ENCODE peak calls at places on chromosomes 11 and 22, in seven cellular contexts. C, J, S, A, B, L and F are unnamed samples.
A peak's percentile ranks its signal among the peaks of the same experiment; 100 is the strongest.

GRCh38 chr11:67119577-67120391 is 721 bp downstream of the KDM2A start:
- DNase-seq in L (peak; percentile 63), C (peak; percentile 67), J (peak; percentile 44), B (peak; percentile 32), S (no peak), A (peak; percentile 63), F (peak; percentile 49)

GRCh38 chr22:40595497-40596234 is 40.9 kb downstream of the MRTFA start:
- DNase-seq in L (no peak), S (no peak), C (no peak), A (no peak), J (no peak), B (no peak), F (no peak)

GRCh38 chr11:69801513-69802335 is 17.5 kb downstream of the FGF3 start:
- DNase-seq in J (peak; percentile 88), L (peak; percentile 59), A (no peak), C (no peak), B (no peak), S (peak; percentile 64), F (peak; percentile 35)

GRCh38 chr11:79438631-79439429 is 2.0 kb downstream of the TENM4 start:
- DNase-seq in A (peak; percentile 74), J (peak; percentile 58), C (peak; percentile 64), B (peak; percentile 18), S (no peak), L (no peak), F (no peak)

GRCh38 chr11:74593463-74593862 is 1.1 kb downstream of the POLD3 start:
- DNase-seq in C (no peak), J (no peak), B (no peak), S (no peak), L (no peak), A (no peak), F (no peak)

GRCh38 chr11:35796542-35796941 is 134.0 kb downstream of the TRIM44 start:
- DNase-seq in S (no peak), A (no peak), B (no peak), J (no peak), L (no peak), C (no peak), F (peak; percentile 79)

GRCh38 chr11:70424765-70425164 is 26.4 kb downstream of the CTTN start:
- DNase-seq in J (no peak), C (no peak), A (no peak), S (no peak), B (no peak), L (no peak), F (no peak)

GRCh38 chr11:1852885-1853284 is at the start of gene LSP1:
- DNase-seq in S (no peak), A (no peak), J (no peak), B (peak; percentile 80), L (no peak), C (peak; percentile 85), F (no peak)

GRCh38 chr11:74701351-74701750 is 29.9 kb downstream of the CHRDL2 start:
- DNase-seq in C (no peak), A (no peak), L (peak; percentile 61), S (peak; percentile 23), J (peak; percentile 77), B (no peak), F (no peak)

GRCh38 chr11:2717561-2717960 is 17.8 kb upstream of the KCNQ1OT1 start:
- DNase-seq in L (no peak), B (no peak), J (no peak), A (no peak), S (no peak), C (no peak), F (no peak)

DNA sequence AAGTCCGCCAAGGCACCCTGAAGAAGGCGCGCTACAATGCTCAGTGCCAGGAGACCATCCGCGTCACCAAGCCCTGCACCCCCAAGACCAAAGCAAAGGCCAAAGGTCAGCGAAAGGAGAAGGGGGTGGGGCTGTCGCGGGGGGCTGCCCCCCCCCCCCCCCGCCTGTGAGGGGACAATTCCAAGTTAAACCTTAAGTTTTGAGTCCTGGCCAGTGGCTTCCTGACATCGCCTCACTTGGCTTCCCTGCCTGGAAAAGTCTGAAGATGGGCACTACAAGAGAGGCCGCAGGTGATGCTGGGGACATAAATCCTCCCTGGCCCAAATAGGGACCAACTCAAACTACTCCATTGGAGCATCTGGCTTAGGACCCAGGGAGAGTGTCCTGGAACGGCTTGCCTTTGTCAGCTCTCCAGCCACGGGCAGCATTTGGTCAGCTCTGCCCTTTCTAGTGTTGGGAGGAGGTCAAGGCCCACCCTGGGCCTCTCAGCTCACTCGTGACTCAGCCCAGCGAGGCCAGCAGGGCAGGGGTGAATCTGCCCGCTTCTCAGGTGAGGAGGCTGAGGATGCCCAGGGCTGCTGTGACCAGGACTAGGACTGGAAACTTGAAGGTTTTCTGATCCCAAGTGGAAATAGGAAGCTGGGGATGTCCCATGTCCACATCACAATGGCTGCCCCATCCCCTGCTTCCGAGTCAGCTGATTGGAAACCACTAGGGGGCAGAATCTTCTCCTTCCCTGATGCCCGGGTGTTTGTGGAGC is 1.4 kb downstream of the MDK start:
- DNase-seq in L (peak; percentile 68), A (peak; percentile 56), C (peak; percentile 50), S (no peak), J (peak; percentile 89), B (no peak), F (peak; percentile 30)
- TF ChIP-seq CTCF in L (peak; percentile 74), A (no peak), C (peak; percentile 39), S (no peak), J (peak; percentile 78), B (peak; percentile 40), F (peak; percentile 71)

GRCh38 chr11:62577046-62577708 is 3.5 kb upstream of the EEF1G start:
- DNase-seq in B (no peak), L (no peak), S (no peak), C (no peak), J (no peak), A (no peak), F (peak; percentile 93)
- TF ChIP-seq POLR2AphosphoS5 in B (no peak), L (no peak), S (no peak), C (peak; percentile 52), J (no peak), A (peak; percentile 35), F (peak; percentile 68)

GRCh38 chr11:131815631-131816030 is 445.2 kb downstream of the NTM start:
- DNase-seq in J (peak; percentile 39), C (peak; percentile 44), S (no peak), B (no peak), L (no peak), A (no peak), F (no peak)

GRCh38 chr11:131823772-131824171 is 453.4 kb downstream of the NTM start:
- DNase-seq in L (no peak), C (no peak), J (no peak), B (no peak), A (no peak), S (no peak), F (no peak)

GRCh38 chr11:131816046-131816445 is 445.6 kb downstream of the NTM start:
- DNase-seq in C (no peak), L (no peak), B (no peak), J (no peak), S (no peak), A (no peak), F (no peak)

GRCh38 chr11:131817701-131818188 is 447.3 kb downstream of the NTM start:
- DNase-seq in L (no peak), A (no peak), J (no peak), C (no peak), S (no peak), B (no peak), F (no peak)

DNA sequence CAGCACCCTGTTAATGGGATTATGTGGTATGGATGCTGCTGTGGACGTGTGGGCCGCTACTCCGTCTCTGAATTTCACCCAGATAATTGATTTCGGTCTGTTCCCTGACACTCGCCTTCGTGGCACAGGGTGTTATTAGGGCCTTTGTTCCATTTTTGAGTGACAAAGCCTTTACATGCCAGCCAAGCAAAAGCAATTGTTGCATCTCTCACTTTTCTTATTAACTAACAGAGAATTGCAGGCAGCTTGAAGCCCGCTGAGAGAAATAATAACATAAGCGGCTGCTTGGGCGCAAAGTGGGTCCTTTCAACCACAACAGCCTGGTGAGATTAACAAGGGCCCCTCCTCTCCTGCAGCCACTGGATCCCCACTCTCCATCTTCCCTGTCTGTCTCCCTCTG is 449.4 kb downstream of the NTM start:
- DNase-seq in A (no peak), L (no peak), C (no peak), J (no peak), S (no peak), B (no peak), F (no peak)
- H3K4me1 ChIP-seq in A (no peaks in the 10 kb centered on the region), L (no peaks in the 10 kb centered on the region), C (no peaks in the 10 kb centered on the region), J (peaks cover 22% of the 10 kb centered on the region), S (no peaks in the 10 kb centered on the region), B (no peaks in the 10 kb centered on the region), F (no peaks in the 10 kb centered on the region)

GRCh38 chr11:135073870-135074269 is 661.8 kb upstream of the B3GAT1 start:
- DNase-seq in C (no peak), B (no peak), J (no peak), L (no peak), S (no peak), A (no peak), F (no peak)

GRCh38 chr11:135075740-135076139 is 663.7 kb upstream of the B3GAT1 start:
- DNase-seq in L (no peak), A (no peak), S (peak; percentile 71), B (peak; percentile 32), J (peak; percentile 80), C (peak; percentile 87), F (peak; percentile 27)

GRCh38 chr11:135073444-135073843 is 661.4 kb upstream of the B3GAT1 start:
- DNase-seq in B (no peak), A (no peak), S (no peak), C (no peak), J (no peak), L (no peak), F (no peak)

GRCh38 chr11:135069884-135070283 is 657.8 kb upstream of the B3GAT1 start:
- DNase-seq in S (no peak), C (no peak), B (no peak), J (no peak), A (no peak), L (no peak), F (no peak)

GRCh38 chr11:135074397-135074998 is 662.5 kb upstream of the B3GAT1 start:
- DNase-seq in A (no peak), L (no peak), B (no peak), C (no peak), S (no peak), J (peak; percentile 38), F (peak; percentile 4)
- TF ChIP-seq CTCF in A (no peak), L (no peak), B (no peak), C (no peak), S (no peak), J (peak; percentile 72), F (no peak)

DNA sequence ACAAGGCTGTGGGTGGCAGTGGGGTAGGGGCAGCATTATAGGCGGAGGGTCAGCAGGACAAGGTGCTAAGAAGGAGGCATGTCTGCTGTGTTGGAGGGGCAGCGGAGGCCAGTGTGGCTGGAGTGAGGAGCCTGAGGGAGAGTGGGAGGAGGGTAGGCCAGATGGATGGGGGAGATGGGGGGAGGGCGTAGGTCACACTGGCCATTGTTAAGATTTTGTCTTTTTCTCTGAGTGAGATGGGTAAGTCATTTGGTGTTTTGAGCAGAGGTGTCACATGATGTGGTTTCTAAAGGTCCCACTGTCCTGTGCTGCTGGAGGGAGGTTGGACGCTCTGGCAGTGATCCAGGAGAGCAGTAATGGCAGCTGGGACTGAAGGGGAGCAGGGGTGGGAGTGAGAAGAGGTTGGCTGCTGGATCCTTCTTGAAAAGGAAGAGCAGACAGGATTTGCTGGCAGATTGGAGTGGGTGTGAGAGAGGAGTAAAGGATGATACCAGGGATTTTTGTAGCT is 9.8 kb downstream of the PPP6R3 start:
- DNase-seq in S (no peak), L (no peak), B (no peak), A (no peak), C (no peak), J (no peak), F (no peak)
- TF ChIP-seq POLR2AphosphoS5 in S (no peak), L (no peak), B (no peak), A (no peak), C (no peak), J (no peak), F (no peak)